ENCODE peak calls at places on chromosomes 3 and 15, in ten cellular contexts. Z is SK-MEL-5; Q is mesothelial cell of epicardium; H is T-helper 9 cell; L is effector CD4-positive, alpha-beta T cell; A is GM04504; N is right cardiac atrium; B is NCI-H1105; W is amniotic stem cell; M is A549. O is an unnamed sample.

GRCh38 chr3:147120029-147120428 is 286.3 kb downstream of the ZIC4 start:
- DNase-seq in Z (peak; percentile 62), Q (no peak), H (no peak), L (no peak), A (no peak), N (no peak), B (peak; percentile 26), W (peak; percentile 3), M (peak; percentile 10), O (no peak)

GRCh38 chr15:39979606-39980005 is 45.7 kb downstream of the EIF2AK4 start:
- DNase-seq in Z (peak; percentile 21), Q (no peak), H (no peak), L (no peak), A (no peak), N (no peak), B (no peak), W (no peak), M (no peak), O (no peak)

GRCh38 chr3:59451041-59451763 is 401.4 kb upstream of the CFAP20DC start:
- DNase-seq in Z (no peak), Q (no peak), H (peak; percentile 20), L (peak; percentile 42), A (no peak), N (no peak), B (no peak), W (no peak), M (no peak), O (peak; percentile 41)

GRCh38 chr3:158727499-158728377 is 4.5 kb downstream of the RARRES1 start:
- DNase-seq in Z (peak; percentile 79), Q (no peak), H (peak; percentile 23), L (peak; percentile 34), A (peak; percentile 41), N (no peak), B (peak; percentile 71), W (peak; percentile 61), M (peak; percentile 79), O (no peak)

GRCh38 chr15:50134524-50135024 is 15.5 kb upstream of the ATP8B4 start:
- DNase-seq in Z (peak; percentile 66), Q (no peak), H (no peak), L (no peak), A (no peak), N (no peak), B (no peak), W (no peak), M (peak; percentile 80), O (no peak)

GRCh38 chr3:105722943-105723556 is 145.8 kb downstream of the CBLB start:
- DNase-seq in Z (no peak), Q (no peak), H (no peak), L (no peak), A (no peak), N (no peak), B (no peak), W (no peak), M (no peak), O (no peak)

GRCh38 chr15:40314723-40315276 is 7.1 kb upstream of the PLCB2 start:
- DNase-seq in Z (no peak), Q (no peak), H (no peak), L (no peak), A (no peak), N (no peak), B (no peak), W (no peak), M (no peak), O (no peak)

GRCh38 chr3:192183109-192183508 is 544.2 kb downstream of the FGF12 start:
- DNase-seq in Z (no peak), Q (no peak), H (no peak), L (no peak), A (no peak), N (no peak), B (no peak), W (no peak), M (no peak), O (no peak)

GRCh38 chr3:88019024-88019423 is 39.8 kb downstream of the CGGBP1 start:
- DNase-seq in Z (no peak), Q (no peak), H (no peak), L (no peak), A (no peak), N (no peak), B (no peak), W (no peak), M (no peak), O (no peak)

GRCh38 chr3:141960731-141961130 is 84.3 kb downstream of the ATP1B3 start:
- DNase-seq in Z (no peak), Q (no peak), H (no peak), L (no peak), A (no peak), N (no peak), B (no peak), W (no peak), M (no peak), O (no peak)

GRCh38 chr15:101147181-101147580 is 104.7 kb downstream of the CHSY1 start:
- DNase-seq in Z (no peak), Q (no peak), H (no peak), L (no peak), A (no peak), N (no peak), B (no peak), W (no peak), M (no peak), O (no peak)

GRCh38 chr3:122688996-122689395 is 8.4 kb downstream of the PARP14 start:
- DNase-seq in Z (no peak), Q (no peak), H (no peak), L (no peak), A (no peak), N (no peak), B (no peak), W (no peak), M (no peak), O (no peak)

GRCh38 chr3:170809021-170809974 is 60.7 kb downstream of the RPL22L1 start:
- DNase-seq in Z (peak; percentile 85), Q (no peak), H (no peak), L (no peak), A (peak; percentile 59), N (no peak), B (peak; percentile 38), W (peak; percentile 38), M (peak; percentile 55), O (no peak)

GRCh38 chr3:72123908-72124441 is 339.0 kb upstream of the PROK2 start:
- DNase-seq in Z (peak; percentile 17), Q (no peak), H (no peak), L (no peak), A (peak; percentile 90), N (peak; percentile 64), B (no peak), W (peak; percentile 31), M (peak; percentile 87), O (no peak)

GRCh38 chr3:8660781-8661180 is 16.2 kb upstream of the SSUH2 start:
- DNase-seq in Z (no peak), Q (no peak), H (no peak), L (no peak), A (no peak), N (no peak), B (no peak), W (no peak), M (no peak), O (no peak)

GRCh38 chr3:56124546-56124945 is 343.7 kb downstream of the ERC2 start:
- DNase-seq in Z (no peak), Q (no peak), H (no peak), L (no peak), A (no peak), N (no peak), B (no peak), W (no peak), M (no peak), O (no peak)

GRCh38 chr3:2156244-2156847 is 57.7 kb downstream of the CNTN4 start:
- DNase-seq in Z (peak; percentile 69), Q (no peak), H (no peak), L (no peak), A (no peak), N (no peak), B (no peak), W (no peak), M (peak; percentile 46), O (no peak)

GRCh38 chr3:104886220-104886995 is 480.3 kb upstream of the ALCAM start:
- DNase-seq in Z (no peak), Q (no peak), H (no peak), L (no peak), A (no peak), N (no peak), B (no peak), W (no peak), M (no peak), O (no peak)

GRCh38 chr3:157865449-157865862 is 240.8 kb downstream of the SHOX2 start:
- DNase-seq in Z (peak; percentile 63), Q (no peak), H (no peak), L (no peak), A (no peak), N (peak; percentile 43), B (no peak), W (no peak), M (peak; percentile 30), O (no peak)

GRCh38 chr15:42149493-42150245 is 6.8 kb downstream of the PLA2G4F start:
- DNase-seq in Z (no peak), Q (no peak), H (no peak), L (no peak), A (no peak), N (no peak), B (no peak), W (no peak), M (no peak), O (no peak)

GRCh38 chr15:75785771-75786563 is 57.3 kb upstream of the UBE2Q2 start:
- DNase-seq in Z (no peak), Q (no peak), H (no peak), L (no peak), A (no peak), N (no peak), B (no peak), W (no peak), M (peak; percentile 13), O (no peak)

GRCh38 chr3:152309535-152310317 is 41.0 kb downstream of the MBNL1 start:
- DNase-seq in Z (no peak), Q (no peak), H (no peak), L (no peak), A (peak; percentile 48), N (no peak), B (no peak), W (no peak), M (no peak), O (no peak)

GRCh38 chr15:57534279-57534678 is 57.4 kb upstream of the MYZAP start:
- DNase-seq in Z (no peak), Q (no peak), H (no peak), L (no peak), A (no peak), N (no peak), B (no peak), W (no peak), M (no peak), O (no peak)

GRCh38 chr15:73951591-73951990 is 25.3 kb downstream of the LOXL1 start:
- DNase-seq in Z (no peak), Q (no peak), H (no peak), L (no peak), A (no peak), N (no peak), B (no peak), W (no peak), M (no peak), O (no peak)

GRCh38 chr3:135991621-135992020 is 26.1 kb downstream of the PPP2R3A start:
- DNase-seq in Z (no peak), Q (no peak), H (no peak), L (no peak), A (no peak), N (no peak), B (no peak), W (no peak), M (no peak), O (no peak)

GRCh38 chr15:36940207-36940606 is 160.1 kb downstream of the MEIS2 start:
- DNase-seq in Z (no peak), Q (no peak), H (no peak), L (no peak), A (no peak), N (no peak), B (no peak), W (no peak), M (no peak), O (no peak)

GRCh38 chr3:107263269-107264021 is 113.8 kb upstream of the CCDC54 start:
- DNase-seq in Z (no peak), Q (no peak), H (no peak), L (no peak), A (no peak), N (no peak), B (no peak), W (no peak), M (no peak), O (no peak)

GRCh38 chr15:28994830-28995180 is 109.0 kb downstream of the APBA2 start:
- DNase-seq in Z (no peak), Q (no peak), H (no peak), L (no peak), A (no peak), N (no peak), B (no peak), W (no peak), M (no peak), O (no peak)